ENCODE peak calls at places on chromosome 17, in four cellular contexts. G is Karpas-422, N is PC-3, V is MM.1S. P is an unnamed sample. For H3K9me2, the result is how much of the 10 kb centered on the place peaks cover.

GRCh38 chr17:60502145-60502544 is 23.9 kb downstream of the APPBP2 start:
- DNase-seq in G (no peak), N (no peak), V (no peak), P (no peak)

GRCh38 chr17:81537343-81537855 is 9.2 kb downstream of the FSCN2 start:
- DNase-seq in G (peak), N (peak), V (no peak), P (no peak)

GRCh38 chr17:55161935-55162555 is 102.7 kb upstream of the HLF start:
- DNase-seq in V (no peak), G (no peak), N (peak), P (peak)

GRCh38 chr17:44522883-44523671 is 19.9 kb upstream of the GPATCH8 start:
- DNase-seq in G (peak), V (peak), N (peak), P (peak)

GRCh38 chr17:6070895-6071511 is 824 bp downstream of the WSCD1 start:
- DNase-seq in G (no peak), N (peak), V (peak), P (no peak)

GRCh38 chr17:561118-561517 is 153.5 kb downstream of the VPS53 start:
- DNase-seq in N (peak), G (no peak), V (no peak), P (peak)

GRCh38 chr17:81043725-81044427 is 8.9 kb downstream of the BAIAP2 start:
- DNase-seq in N (peak), G (no peak), V (no peak), P (no peak)

GRCh38 chr17:16418684-16419066 is 3.3 kb downstream of the TRPV2 start:
- DNase-seq in G (no peak), N (no peak), V (no peak), P (peak)

GRCh38 chr17:79627766-79628690 is 17.2 kb upstream of the RBFOX3 start:
- DNase-seq in V (no peak), N (no peak), G (no peak), P (no peak)

GRCh38 chr17:44198721-44199552 is 747 bp downstream of the ATXN7L3 start:
- DNase-seq in N (peak), G (peak), V (peak), P (peak)

GRCh38 chr17:10316986-10317834 is 55.6 kb downstream of the MYH13 start:
- DNase-seq in G (peak), V (peak), N (peak), P (peak)

GRCh38 chr17:37160940-37161339 is 212.2 kb downstream of the AATF start:
- DNase-seq in G (no peak), N (peak), V (no peak), P (peak)

GRCh38 chr17:43018932-43019331 is 3.3 kb downstream of the VAT1 start:
- DNase-seq in V (no peak), N (no peak), G (no peak), P (peak)

GRCh38 chr17:50872710-50873424 is 6.7 kb upstream of the TOB1 start:
- DNase-seq in V (peak), G (no peak), N (no peak), P (peak)

GRCh38 chr17:57916925-57917858 is 38.0 kb downstream of the CUEDC1 start:
- DNase-seq in G (no peak), V (peak), N (peak), P (no peak)

GRCh38 chr17:78979780-78980623 is at the start of gene LGALS3BP:
- DNase-seq in G (no peak), V (no peak), N (peak), P (peak)

GRCh38 chr17:80856863-80857488 is 134.7 kb upstream of the CHMP6 start:
- DNase-seq in N (no peak), V (no peak), G (no peak), P (peak)

GRCh38 chr17:2780931-2781454 is 15.2 kb upstream of the RAP1GAP2 start:
- DNase-seq in G (no peak), N (no peak), V (no peak), P (no peak)

DNA sequence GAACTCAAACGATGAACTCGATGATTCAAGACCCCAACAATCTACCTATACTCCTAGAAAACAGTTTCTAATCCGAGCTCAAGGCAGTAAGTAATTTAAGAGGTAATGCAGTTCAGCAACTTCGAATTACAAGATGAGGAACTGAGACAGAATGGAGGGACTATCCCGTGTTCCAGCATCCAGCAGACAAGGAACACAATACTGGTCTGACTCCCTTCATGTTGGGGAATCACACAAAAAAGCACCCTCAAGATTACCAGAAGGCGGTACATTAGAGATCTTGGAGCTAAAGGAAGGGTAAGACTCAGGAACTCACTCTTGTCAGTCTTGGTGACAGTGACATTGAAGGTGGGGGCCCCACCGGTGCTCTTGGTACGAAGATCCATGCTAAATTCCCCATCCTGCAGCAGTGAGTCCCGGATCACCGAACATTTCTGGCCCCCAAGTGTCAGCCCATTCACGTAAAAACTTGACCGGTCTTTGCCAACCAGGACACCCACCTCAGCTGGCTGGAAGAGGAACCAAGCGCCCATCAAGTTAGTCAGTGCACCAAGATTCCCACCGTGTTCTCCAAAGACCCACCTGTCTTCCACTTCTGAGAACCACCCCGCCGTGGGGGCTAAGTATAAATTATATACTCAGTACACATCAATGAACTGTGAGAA is 1.9 kb downstream of the PFN1 start:
- DNase-seq in N (no peak), V (no peak), G (no peak), P (peak)
- H3K4me3 ChIP-seq in N (peak), V (peak), G (peak), P (peak)

GRCh38 chr17:34010534-34010933 is 244.6 kb upstream of the CCL2 start:
- DNase-seq in V (no peak), N (no peak), G (no peak), P (no peak)

GRCh38 chr17:34015253-34015652 is 239.8 kb upstream of the CCL2 start:
- DNase-seq in G (no peak), V (no peak), N (no peak), P (no peak)

GRCh38 chr17:34009946-34010345 is 245.1 kb upstream of the CCL2 start:
- DNase-seq in V (no peak), N (no peak), G (no peak), P (no peak)

GRCh38 chr17:34012709-34013375 is 242.2 kb upstream of the CCL2 start:
- DNase-seq in V (no peak), G (no peak), N (no peak), P (no peak)

DNA sequence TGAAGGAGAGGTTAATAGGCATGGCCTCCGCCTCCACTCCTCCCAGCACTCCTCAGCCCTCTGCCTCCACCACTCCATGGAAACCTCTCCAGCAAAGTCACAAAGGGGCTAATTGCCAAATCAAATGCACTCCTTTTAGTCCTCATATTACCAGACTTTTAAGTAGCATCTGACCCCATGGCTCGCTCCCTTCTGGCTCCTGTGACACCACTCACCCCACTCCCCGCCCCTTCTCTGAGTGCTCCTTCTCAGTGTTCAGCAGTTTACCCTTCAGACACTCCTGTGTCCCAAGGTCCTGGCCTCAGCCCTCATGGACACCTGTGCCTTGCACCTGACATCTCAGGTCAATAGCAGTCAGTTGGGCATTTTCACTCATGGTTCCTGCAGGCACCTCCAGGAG is 243.5 kb upstream of the CCL2 start:
- DNase-seq in G (no peak), V (no peak), N (no peak), P (no peak)
- H3K9me2 ChIP-seq in G (under half), V (under half), N (under half), P (under half)

GRCh38 chr17:77802811-77803220 is 155.7 kb upstream of the TNRC6C start:
- DNase-seq in V (no peak), N (no peak), G (no peak), P (peak)
- H3K9ac ChIP-seq in V (no peak), N (no peak), G (no peak), P (no peak)

DNA sequence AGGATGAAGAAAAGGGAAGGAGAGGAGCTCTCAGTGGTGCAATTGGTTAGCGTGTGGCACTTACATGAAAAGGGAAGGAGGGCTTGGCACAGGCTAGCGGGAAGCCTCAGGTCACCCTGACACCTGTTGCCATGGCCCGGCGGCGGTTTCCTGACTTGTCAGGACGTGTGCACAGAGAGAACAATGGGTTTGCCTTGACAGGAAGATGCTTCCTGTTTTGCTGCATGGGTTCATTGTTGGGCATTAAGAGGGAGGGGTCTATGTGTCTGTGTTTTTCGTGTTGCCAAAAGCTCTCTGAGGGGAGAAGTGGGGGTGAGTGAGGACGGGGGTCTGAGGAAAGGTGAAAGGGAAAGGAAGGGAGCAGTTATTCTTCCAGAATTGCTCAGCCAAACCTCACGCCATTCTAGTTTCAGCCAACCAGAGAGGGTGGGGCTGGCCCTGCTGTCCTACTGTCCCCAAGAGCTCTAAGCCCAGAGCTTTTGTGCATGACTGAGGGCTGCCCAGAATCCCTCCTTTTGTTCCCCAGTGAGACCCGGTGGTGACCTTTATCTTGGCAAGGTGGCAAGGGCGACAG is 17.1 kb upstream of the CCR7 start:
- DNase-seq in G (no peak), V (peak), N (no peak), P (no peak)
- H3K4me3 ChIP-seq in G (no peak), V (peak), N (no peak), P (no peak)

DNA sequence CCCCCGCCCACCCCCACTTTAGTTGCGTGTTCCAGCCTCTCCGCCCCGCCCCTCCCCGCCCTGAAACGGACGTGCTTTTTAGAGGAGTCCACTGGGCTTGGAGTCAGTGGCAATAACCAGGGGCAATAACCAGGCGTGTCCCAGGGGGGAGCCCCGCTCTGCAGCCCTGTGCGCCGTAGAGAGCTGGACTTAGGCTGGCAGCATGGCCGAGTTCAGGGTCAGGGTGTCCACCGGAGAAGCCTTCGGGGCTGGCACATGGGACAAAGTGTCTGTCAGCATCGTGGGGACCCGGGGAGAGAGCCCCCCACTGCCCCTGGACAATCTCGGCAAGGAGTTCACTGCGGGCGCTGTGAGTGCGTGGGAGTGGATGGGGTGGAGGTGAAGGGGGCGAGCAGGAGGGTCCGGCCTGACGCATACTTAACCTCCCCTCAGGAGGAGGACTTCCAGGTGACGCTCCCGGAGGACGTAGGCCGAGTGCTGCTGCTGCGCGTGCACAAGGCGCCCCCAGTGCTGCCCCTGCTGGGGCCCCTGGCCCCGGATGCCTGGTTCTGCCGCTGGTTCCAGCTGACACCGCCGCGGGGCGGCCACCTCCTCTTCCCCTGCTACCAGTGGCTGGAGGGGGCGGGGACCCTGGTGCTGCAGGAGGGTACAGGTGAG is at the start of gene ALOX15B:
- DNase-seq in N (no peak), V (no peak), G (no peak), P (no peak)
- H3K9me2 ChIP-seq in N (under half), V (under half), G (under half), P (under half)

GRCh38 chr17:39063681-39064069 is 87.8 kb downstream of the PLXDC1 start:
- DNase-seq in N (no peak), G (no peak), V (no peak), P (peak)

GRCh38 chr17:39062846-39063680 is 88.4 kb downstream of the PLXDC1 start:
- DNase-seq in V (no peak), G (no peak), N (peak), P (peak)

GRCh38 chr17:39054111-39054645 is 87.0 kb upstream of the FBXO47 start:
- DNase-seq in N (no peak), V (no peak), G (no peak), P (no peak)

GRCh38 chr17:39057807-39058206 is 90.6 kb upstream of the FBXO47 start:
- DNase-seq in G (no peak), N (no peak), V (no peak), P (no peak)

GRCh38 chr17:39058524-39058923 is 91.3 kb upstream of the FBXO47 start:
- DNase-seq in G (no peak), N (no peak), V (no peak), P (no peak)
- H3K9ac ChIP-seq in G (no peak), N (no peak), V (no peak), P (no peak)

DNA sequence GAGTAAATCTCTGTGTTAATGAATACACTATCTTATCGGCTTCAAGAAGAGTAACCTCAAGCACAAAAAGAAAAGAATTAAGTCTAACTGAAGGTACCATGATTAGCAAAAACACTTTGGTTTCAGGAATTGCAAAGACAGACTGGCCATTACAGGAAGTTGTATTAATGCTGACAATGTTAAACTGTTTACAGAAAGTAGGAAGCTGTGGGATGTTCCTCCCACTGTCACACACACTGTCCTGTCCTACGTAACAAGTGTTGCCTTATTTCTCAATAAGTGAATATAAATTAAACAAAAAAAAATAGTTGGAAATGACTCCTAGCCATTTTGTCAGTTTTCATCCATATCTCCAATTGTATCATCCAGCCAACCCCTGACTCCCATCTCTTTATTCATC is 8.6 kb downstream of the GNA13 start:
- DNase-seq in G (no peak), V (peak), N (no peak), P (no peak)
- H3K4me3 ChIP-seq in G (no peak), V (no peak), N (no peak), P (no peak)

GRCh38 chr17:31530391-31530990 is 139.0 kb downstream of the RAB11FIP4 start:
- DNase-seq in G (no peak), V (no peak), N (no peak), P (no peak)
- H3K9me2 ChIP-seq in G (under half), V (under half), N (under half), P (under half)

GRCh38 chr17:4250887-4251286 is 12.9 kb downstream of the ANKFY1 start:
- DNase-seq in V (no peak), G (no peak), N (no peak), P (no peak)

GRCh38 chr17:4247981-4248388 is 15.8 kb downstream of the ANKFY1 start:
- DNase-seq in V (no peak), G (no peak), N (peak), P (no peak)

GRCh38 chr17:4247361-4247980 is 16.3 kb downstream of the ANKFY1 start:
- DNase-seq in V (no peak), G (no peak), N (peak), P (no peak)

GRCh38 chr17:4248504-4249277 is 15.1 kb downstream of the ANKFY1 start:
- DNase-seq in N (no peak), G (no peak), V (no peak), P (no peak)

DNA sequence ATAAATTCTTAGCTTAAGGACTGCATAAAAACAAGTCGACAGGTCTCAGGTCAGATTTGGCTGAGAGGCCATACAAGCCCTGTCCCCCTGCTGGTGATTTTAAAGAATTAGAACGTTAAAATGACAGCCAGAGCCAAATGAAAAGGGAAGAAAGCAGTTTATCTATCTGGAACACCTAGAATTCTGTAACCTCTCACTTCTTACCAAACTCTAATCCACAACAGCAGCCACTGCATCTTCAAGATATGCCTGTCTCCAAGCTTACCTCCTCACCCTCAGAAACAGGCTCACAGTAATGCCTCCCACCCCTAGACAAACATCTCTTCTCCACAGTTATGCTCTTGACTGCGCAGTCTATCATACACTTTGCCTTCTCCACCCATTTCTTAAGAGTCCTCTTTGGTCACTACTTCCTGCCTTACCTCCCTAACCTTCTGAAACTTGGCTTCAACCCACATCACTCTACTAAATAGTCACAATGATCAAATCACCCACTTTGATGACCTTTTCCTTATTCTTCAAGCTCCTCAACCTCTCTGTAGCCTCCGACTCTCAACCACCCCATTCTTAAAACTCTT is 14.2 kb downstream of the ANKFY1 start:
- DNase-seq in G (peak), V (peak), N (peak), P (peak)
- H3K9ac ChIP-seq in G (no peak), V (no peak), N (no peak), P (no peak)